ENCODE peak calls at places on chromosomes 12 and 14, in nine cellular contexts. D is upper lobe of right lung; R is MV-4-11; U is sciatic nerve; P is KBM-7; M is left ventricle myocardium superior; O is stimulated activated naive CD8-positive, alpha-beta T cell treated with anti-CD3 and anti-CD28 coated beads, Interleukin-15, amount 100 ng/mL, for 72 hours; S is WTC11; J is fibroblast of pulmonary artery. V is an unnamed sample.

GRCh38 chr14:35339761-35340406 is 47.7 kb downstream of the PSMA6 start:
- DNase-seq in D (no peak), R (peak; percentile 86), U (no peak), P (peak; percentile 83), M (no peak), O (no peak), S (no peak), J (no peak), V (no peak)

GRCh38 chr12:18753481-18754117 is 15.7 kb downstream of the CAPZA3 start:
- DNase-seq in D (no peak), R (no peak), U (no peak), P (no peak), M (peak; percentile 68), O (no peak), S (peak; percentile 38), J (no peak), V (no peak)

GRCh38 chr14:99982449-99983250 is 82.6 kb upstream of the EVL start:
- DNase-seq in D (no peak), R (peak; percentile 61), U (no peak), P (peak; percentile 79), M (peak; percentile 29), O (peak; percentile 59), S (peak; percentile 52), J (peak; percentile 81), V (no peak)

GRCh38 chr14:95477411-95478089 is 38.9 kb downstream of the SYNE3 start:
- DNase-seq in D (no peak), R (no peak), U (no peak), P (no peak), M (no peak), O (no peak), S (no peak), J (no peak), V (no peak)

GRCh38 chr12:104974626-104975290 is 11.4 kb upstream of the NOPCHAP1 start:
- DNase-seq in D (no peak), R (peak; percentile 97), U (no peak), P (no peak), M (no peak), O (no peak), S (no peak), J (no peak), V (no peak)

GRCh38 chr14:23582906-23583760 is 4.5 kb upstream of the JPH4 start:
- DNase-seq in D (no peak), R (no peak), U (no peak), P (no peak), M (no peak), O (no peak), S (no peak), J (no peak), V (no peak)

GRCh38 chr14:29242755-29243340 is 476.3 kb downstream of the FOXG1 start:
- DNase-seq in D (no peak), R (no peak), U (no peak), P (no peak), M (no peak), O (no peak), S (no peak), J (peak; percentile 65), V (no peak)

GRCh38 chr12:107492393-107493134 is 193.0 kb upstream of the PWP1 start:
- DNase-seq in D (no peak), R (peak; percentile 48), U (no peak), P (peak; percentile 72), M (no peak), O (no peak), S (no peak), J (no peak), V (no peak)

GRCh38 chr12:12714276-12715001 is 2.7 kb upstream of the CDKN1B start:
- DNase-seq in D (peak; percentile 69), R (peak; percentile 4), U (no peak), P (peak; percentile 59), M (peak; percentile 50), O (peak; percentile 48), S (no peak), J (no peak), V (no peak)

GRCh38 chr14:101064121-101064661 is 160.7 kb upstream of the RTL1 start:
- DNase-seq in D (peak; percentile 53), R (no peak), U (peak; percentile 34), P (no peak), M (no peak), O (no peak), S (no peak), J (no peak), V (no peak)

GRCh38 chr12:25005376-25005775 is 56.5 kb upstream of the BCAT1 start:
- DNase-seq in D (no peak), R (peak; percentile 11), U (no peak), P (no peak), M (no peak), O (no peak), S (no peak), J (no peak), V (no peak)

GRCh38 chr14:85079842-85080741 is 449.9 kb upstream of the FLRT2 start:
- DNase-seq in D (no peak), R (no peak), U (no peak), P (no peak), M (no peak), O (no peak), S (no peak), J (no peak), V (no peak)

GRCh38 chr14:69501362-69501964 is 16.9 kb downstream of the PLEKHD1 start:
- DNase-seq in D (peak; percentile 67), R (no peak), U (no peak), P (no peak), M (peak; percentile 86), O (no peak), S (no peak), J (peak; percentile 31), V (no peak)

GRCh38 chr12:3622732-3623690 is 129.9 kb downstream of the CRACR2A start:
- DNase-seq in D (no peak), R (peak; percentile 69), U (no peak), P (peak; percentile 55), M (no peak), O (no peak), S (no peak), J (no peak), V (no peak)

GRCh38 chr12:99767809-99768208 is 120.3 kb downstream of the GARIN6 start:
- DNase-seq in D (no peak), R (no peak), U (no peak), P (peak; percentile 26), M (no peak), O (no peak), S (no peak), J (peak; percentile 37), V (no peak)

GRCh38 chr14:69055125-69055524 is 76.0 kb upstream of the ACTN1 start:
- DNase-seq in D (no peak), R (no peak), U (no peak), P (no peak), M (no peak), O (no peak), S (no peak), J (peak; percentile 87), V (no peak)

GRCh38 chr12:27723212-27723611 is 12.6 kb downstream of the MRPS35 start:
- DNase-seq in D (no peak), R (peak; percentile 10), U (no peak), P (no peak), M (no peak), O (no peak), S (no peak), J (no peak), V (no peak)

GRCh38 chr12:68924546-68924945 is 8.4 kb downstream of the CPM start:
- DNase-seq in D (no peak), R (no peak), U (no peak), P (no peak), M (no peak), O (no peak), S (no peak), J (no peak), V (no peak)

GRCh38 chr12:108750471-108751402 is 19.4 kb upstream of the CORO1C start:
- DNase-seq in D (peak; percentile 6), R (no peak), U (peak; percentile 15), P (no peak), M (no peak), O (no peak), S (no peak), J (no peak), V (no peak)

GRCh38 chr14:94670692-94671285 is 58.6 kb downstream of the SERPINA3 start:
- DNase-seq in D (no peak), R (no peak), U (peak; percentile 49), P (no peak), M (no peak), O (no peak), S (no peak), J (no peak), V (no peak)

GRCh38 chr14:24224618-24225071 is 7.5 kb downstream of the NEDD8 start:
- DNase-seq in D (no peak), R (no peak), U (no peak), P (no peak), M (no peak), O (no peak), S (no peak), J (peak; percentile 97), V (no peak)

GRCh38 chr14:60878536-60878935 is 102.3 kb downstream of the TRMT5 start:
- DNase-seq in D (no peak), R (no peak), U (no peak), P (no peak), M (no peak), O (no peak), S (no peak), J (peak; percentile 40), V (peak; percentile 11)

GRCh38 chr12:3454780-3455179 is 36.2 kb upstream of the PRMT8 start:
- DNase-seq in D (no peak), R (no peak), U (no peak), P (no peak), M (no peak), O (no peak), S (no peak), J (no peak), V (no peak)

GRCh38 chr14:44112774-44113460 is 394.2 kb downstream of the FSCB start:
- DNase-seq in D (no peak), R (peak; percentile 95), U (no peak), P (no peak), M (no peak), O (no peak), S (no peak), J (peak; percentile 11), V (no peak)

GRCh38 chr12:100356646-100357223 is at the start of gene SLC17A8:
- DNase-seq in D (no peak), R (no peak), U (no peak), P (no peak), M (no peak), O (no peak), S (peak; percentile 64), J (no peak), V (no peak)

GRCh38 chr12:109760930-109761630 is 47.5 kb downstream of the FAM222A start:
- DNase-seq in D (peak; percentile 56), R (no peak), U (peak; percentile 42), P (no peak), M (peak; percentile 10), O (peak; percentile 5), S (peak; percentile 11), J (no peak), V (no peak)

GRCh38 chr14:99148861-99149610 is 123.0 kb downstream of the BCL11B start:
- DNase-seq in D (no peak), R (no peak), U (no peak), P (no peak), M (no peak), O (no peak), S (no peak), J (no peak), V (no peak)

GRCh38 chr12:38282886-38283285 is 33.7 kb upstream of the ALG10B start:
- DNase-seq in D (no peak), R (no peak), U (no peak), P (no peak), M (no peak), O (no peak), S (no peak), J (no peak), V (no peak)

GRCh38 chr12:65449400-65449799 is 170.9 kb downstream of the MSRB3 start:
- DNase-seq in D (no peak), R (peak; percentile 74), U (no peak), P (no peak), M (no peak), O (no peak), S (no peak), J (peak; percentile 21), V (no peak)

GRCh38 chr12:29783773-29784666 is at the start of gene TMTC1:
- DNase-seq in D (peak; percentile 76), R (no peak), U (peak; percentile 89), P (no peak), M (peak; percentile 93), O (no peak), S (peak; percentile 80), J (peak; percentile 71), V (no peak)

GRCh38 chr12:111596985-111597730 is 2.0 kb downstream of the ATXN2 start:
- DNase-seq in D (peak; percentile 72), R (peak; percentile 67), U (peak; percentile 65), P (peak; percentile 70), M (peak; percentile 61), O (peak; percentile 22), S (peak; percentile 28), J (peak; percentile 68), V (no peak)